ENCODE peak calls at places on chromosomes 13 and 19, in six cellular contexts. One of them, this sample, is unnamed.

GRCh38 chr19:18415177-18415867 is 3.9 kb upstream of the SSBP4 start:
- DNase-seq in pons: peak
- DNase-seq in stimulated activated CD4-positive, alpha-beta T cell treated with anti-CD3 and anti-CD28 coated beads, Interleukin-4, amount 100 ng/mL, for 4 hours: no peak
- DNase-seq in suprapubic skin: peak
- DNase-seq in effector memory CD8-positive, alpha-beta T cell: no peak
- DNase-seq in HCEC 1CT: peak
- DNase-seq in this sample: no peak

GRCh38 chr13:100464006-100464405 is 124.6 kb downstream of the GGACT start:
- DNase-seq in pons: no peak
- DNase-seq in stimulated activated CD4-positive, alpha-beta T cell treated with anti-CD3 and anti-CD28 coated beads, Interleukin-4, amount 100 ng/mL, for 4 hours: no peak
- DNase-seq in suprapubic skin: no peak
- DNase-seq in effector memory CD8-positive, alpha-beta T cell: no peak
- DNase-seq in HCEC 1CT: no peak
- DNase-seq in this sample: no peak

GRCh38 chr13:27359203-27359821 is 65.1 kb upstream of the GTF3A start:
- DNase-seq in pons: peak
- DNase-seq in stimulated activated CD4-positive, alpha-beta T cell treated with anti-CD3 and anti-CD28 coated beads, Interleukin-4, amount 100 ng/mL, for 4 hours: peak
- DNase-seq in suprapubic skin: no peak
- DNase-seq in effector memory CD8-positive, alpha-beta T cell: peak
- DNase-seq in HCEC 1CT: peak
- DNase-seq in this sample: peak

GRCh38 chr19:49339364-49340068 is 4.3 kb downstream of the CD37 start:
- DNase-seq in pons: peak
- DNase-seq in stimulated activated CD4-positive, alpha-beta T cell treated with anti-CD3 and anti-CD28 coated beads, Interleukin-4, amount 100 ng/mL, for 4 hours: no peak
- DNase-seq in suprapubic skin: peak
- DNase-seq in effector memory CD8-positive, alpha-beta T cell: no peak
- DNase-seq in HCEC 1CT: no peak
- DNase-seq in this sample: no peak

GRCh38 chr19:38849147-38849745 is 540 bp downstream of the HNRNPL start:
- DNase-seq in pons: peak
- DNase-seq in stimulated activated CD4-positive, alpha-beta T cell treated with anti-CD3 and anti-CD28 coated beads, Interleukin-4, amount 100 ng/mL, for 4 hours: peak
- DNase-seq in suprapubic skin: peak
- DNase-seq in effector memory CD8-positive, alpha-beta T cell: peak
- DNase-seq in HCEC 1CT: peak
- DNase-seq in this sample: peak

GRCh38 chr13:23433171-23434153 is at the start of gene SACS:
- DNase-seq in pons: peak
- DNase-seq in stimulated activated CD4-positive, alpha-beta T cell treated with anti-CD3 and anti-CD28 coated beads, Interleukin-4, amount 100 ng/mL, for 4 hours: no peak
- DNase-seq in suprapubic skin: no peak
- DNase-seq in effector memory CD8-positive, alpha-beta T cell: no peak
- DNase-seq in HCEC 1CT: peak
- DNase-seq in this sample: no peak

GRCh38 chr13:103634066-103634465 is 567.8 kb upstream of the SLC10A2 start:
- DNase-seq in pons: no peak
- DNase-seq in stimulated activated CD4-positive, alpha-beta T cell treated with anti-CD3 and anti-CD28 coated beads, Interleukin-4, amount 100 ng/mL, for 4 hours: no peak
- DNase-seq in suprapubic skin: no peak
- DNase-seq in effector memory CD8-positive, alpha-beta T cell: no peak
- DNase-seq in HCEC 1CT: no peak
- DNase-seq in this sample: no peak

GRCh38 chr19:29308977-29309520 is 96.1 kb upstream of the UQCRFS1 start:
- DNase-seq in pons: no peak
- DNase-seq in stimulated activated CD4-positive, alpha-beta T cell treated with anti-CD3 and anti-CD28 coated beads, Interleukin-4, amount 100 ng/mL, for 4 hours: no peak
- DNase-seq in suprapubic skin: no peak
- DNase-seq in effector memory CD8-positive, alpha-beta T cell: no peak
- DNase-seq in HCEC 1CT: no peak
- DNase-seq in this sample: no peak

GRCh38 chr13:107680115-107680514 is 535.2 kb downstream of the LIG4 start:
- DNase-seq in pons: no peak
- DNase-seq in stimulated activated CD4-positive, alpha-beta T cell treated with anti-CD3 and anti-CD28 coated beads, Interleukin-4, amount 100 ng/mL, for 4 hours: no peak
- DNase-seq in suprapubic skin: no peak
- DNase-seq in effector memory CD8-positive, alpha-beta T cell: no peak
- DNase-seq in HCEC 1CT: peak
- DNase-seq in this sample: no peak

GRCh38 chr19:51760811-51761356 is at the start of gene FPR2:
- DNase-seq in pons: no peak
- DNase-seq in stimulated activated CD4-positive, alpha-beta T cell treated with anti-CD3 and anti-CD28 coated beads, Interleukin-4, amount 100 ng/mL, for 4 hours: no peak
- DNase-seq in suprapubic skin: no peak
- DNase-seq in effector memory CD8-positive, alpha-beta T cell: no peak
- DNase-seq in HCEC 1CT: no peak
- DNase-seq in this sample: no peak

GRCh38 chr19:37594982-37595382 is 306 bp downstream of the ZNF540 start:
- DNase-seq in pons: no peak
- DNase-seq in stimulated activated CD4-positive, alpha-beta T cell treated with anti-CD3 and anti-CD28 coated beads, Interleukin-4, amount 100 ng/mL, for 4 hours: peak
- DNase-seq in suprapubic skin: peak
- DNase-seq in effector memory CD8-positive, alpha-beta T cell: peak
- DNase-seq in HCEC 1CT: peak
- DNase-seq in this sample: peak

GRCh38 chr19:45311640-45312039 is 11.0 kb downstream of the CKM start:
- DNase-seq in pons: no peak
- DNase-seq in stimulated activated CD4-positive, alpha-beta T cell treated with anti-CD3 and anti-CD28 coated beads, Interleukin-4, amount 100 ng/mL, for 4 hours: no peak
- DNase-seq in suprapubic skin: no peak
- DNase-seq in effector memory CD8-positive, alpha-beta T cell: no peak
- DNase-seq in HCEC 1CT: no peak
- DNase-seq in this sample: no peak

GRCh38 chr19:49150106-49150943 is 4.9 kb downstream of the HRC start:
- DNase-seq in pons: peak
- DNase-seq in stimulated activated CD4-positive, alpha-beta T cell treated with anti-CD3 and anti-CD28 coated beads, Interleukin-4, amount 100 ng/mL, for 4 hours: peak
- DNase-seq in suprapubic skin: peak
- DNase-seq in effector memory CD8-positive, alpha-beta T cell: no peak
- DNase-seq in HCEC 1CT: peak
- DNase-seq in this sample: no peak

GRCh38 chr19:6489278-6490061 is 7.9 kb upstream of the DENND1C start:
- DNase-seq in pons: no peak
- DNase-seq in stimulated activated CD4-positive, alpha-beta T cell treated with anti-CD3 and anti-CD28 coated beads, Interleukin-4, amount 100 ng/mL, for 4 hours: no peak
- DNase-seq in suprapubic skin: no peak
- DNase-seq in effector memory CD8-positive, alpha-beta T cell: no peak
- DNase-seq in HCEC 1CT: no peak
- DNase-seq in this sample: no peak

GRCh38 chr13:113355621-113356020 is 8.3 kb downstream of the GRTP1 start:
- DNase-seq in pons: no peak
- DNase-seq in stimulated activated CD4-positive, alpha-beta T cell treated with anti-CD3 and anti-CD28 coated beads, Interleukin-4, amount 100 ng/mL, for 4 hours: no peak
- DNase-seq in suprapubic skin: no peak
- DNase-seq in effector memory CD8-positive, alpha-beta T cell: no peak
- DNase-seq in HCEC 1CT: no peak
- DNase-seq in this sample: no peak

GRCh38 chr19:19447536-19448237 is 42.2 kb downstream of the GATAD2A start:
- DNase-seq in pons: no peak
- DNase-seq in stimulated activated CD4-positive, alpha-beta T cell treated with anti-CD3 and anti-CD28 coated beads, Interleukin-4, amount 100 ng/mL, for 4 hours: no peak
- DNase-seq in suprapubic skin: no peak
- DNase-seq in effector memory CD8-positive, alpha-beta T cell: peak
- DNase-seq in HCEC 1CT: no peak
- DNase-seq in this sample: no peak

GRCh38 chr19:7694499-7694898 is 7.4 kb downstream of the FCER2 start:
- DNase-seq in pons: no peak
- DNase-seq in stimulated activated CD4-positive, alpha-beta T cell treated with anti-CD3 and anti-CD28 coated beads, Interleukin-4, amount 100 ng/mL, for 4 hours: no peak
- DNase-seq in suprapubic skin: no peak
- DNase-seq in effector memory CD8-positive, alpha-beta T cell: no peak
- DNase-seq in HCEC 1CT: no peak
- DNase-seq in this sample: no peak

GRCh38 chr19:9914315-9915207 is 21.8 kb downstream of the OLFM2 start:
- DNase-seq in pons: peak
- DNase-seq in stimulated activated CD4-positive, alpha-beta T cell treated with anti-CD3 and anti-CD28 coated beads, Interleukin-4, amount 100 ng/mL, for 4 hours: peak
- DNase-seq in suprapubic skin: no peak
- DNase-seq in effector memory CD8-positive, alpha-beta T cell: peak
- DNase-seq in HCEC 1CT: peak
- DNase-seq in this sample: peak